ENCODE peak calls at places on chromosomes 12 and 14, in five cellular contexts. One of them, this sample, is unnamed.
A peak's percentile ranks its signal among the peaks of the same experiment; 100 is the strongest.

GRCh38 chr12:25653487-25654175 is 100.5 kb upstream of the LMNTD1 start:
- DNase-seq in psoas muscle: no peak
- DNase-seq in colonic mucosa: no peak
- DNase-seq in PC-3: no peak
- DNase-seq in body of pancreas: no peak
- DNase-seq in this sample: no peak

GRCh38 chr12:53940448-53941014 is 1.9 kb downstream of the HOXC13 start:
- DNase-seq in psoas muscle: no peak
- DNase-seq in colonic mucosa: no peak
- DNase-seq in PC-3: peak; percentile 17
- DNase-seq in body of pancreas: no peak
- DNase-seq in this sample: no peak

GRCh38 chr12:51364026-51364425 is 17.5 kb upstream of the CELA1 start:
- DNase-seq in psoas muscle: no peak
- DNase-seq in colonic mucosa: no peak
- DNase-seq in PC-3: no peak
- DNase-seq in body of pancreas: no peak
- DNase-seq in this sample: no peak

GRCh38 chr12:78181544-78182162 is 351.0 kb downstream of the NAV3 start:
- DNase-seq in psoas muscle: no peak
- DNase-seq in colonic mucosa: no peak
- DNase-seq in PC-3: peak; percentile 73
- DNase-seq in body of pancreas: no peak
- DNase-seq in this sample: no peak

GRCh38 chr14:21095430-21096205 is 2.8 kb downstream of the ZNF219 start:
- DNase-seq in psoas muscle: no peak
- DNase-seq in colonic mucosa: no peak
- DNase-seq in PC-3: no peak
- DNase-seq in body of pancreas: no peak
- DNase-seq in this sample: no peak

GRCh38 chr12:65330341-65330740 is 51.9 kb downstream of the MSRB3 start:
- DNase-seq in psoas muscle: no peak
- DNase-seq in colonic mucosa: no peak
- DNase-seq in PC-3: no peak
- DNase-seq in body of pancreas: no peak
- DNase-seq in this sample: no peak

GRCh38 chr14:79836577-79836976 is 374.7 kb downstream of the DIO2 start:
- DNase-seq in psoas muscle: no peak
- DNase-seq in colonic mucosa: no peak
- DNase-seq in PC-3: peak; percentile 53
- DNase-seq in body of pancreas: no peak
- DNase-seq in this sample: no peak

GRCh38 chr14:74739293-74740030 is 23.7 kb upstream of the YLPM1 start:
- DNase-seq in psoas muscle: no peak
- DNase-seq in colonic mucosa: no peak
- DNase-seq in PC-3: peak; percentile 34
- DNase-seq in body of pancreas: no peak
- DNase-seq in this sample: no peak

GRCh38 chr12:6605425-6606330 is 1.5 kb downstream of the CHD4 start:
- DNase-seq in psoas muscle: peak; percentile 25
- DNase-seq in colonic mucosa: peak; percentile 24
- DNase-seq in PC-3: peak; percentile 51
- DNase-seq in body of pancreas: no peak
- DNase-seq in this sample: no peak

GRCh38 chr12:58368001-58368400 is 426.6 kb downstream of the ATP23 start:
- DNase-seq in psoas muscle: no peak
- DNase-seq in colonic mucosa: no peak
- DNase-seq in PC-3: peak; percentile 62
- DNase-seq in body of pancreas: no peak
- DNase-seq in this sample: no peak

GRCh38 chr12:129084875-129085826 is 231.9 kb downstream of the GLT1D1 start:
- DNase-seq in psoas muscle: no peak
- DNase-seq in colonic mucosa: no peak
- DNase-seq in PC-3: no peak
- DNase-seq in body of pancreas: no peak
- DNase-seq in this sample: no peak

GRCh38 chr14:100200311-100200710 is 38.6 kb upstream of the YY1 start:
- DNase-seq in psoas muscle: no peak
- DNase-seq in colonic mucosa: no peak
- DNase-seq in PC-3: no peak
- DNase-seq in body of pancreas: no peak
- DNase-seq in this sample: no peak

GRCh38 chr12:122040579-122041386 is 19.1 kb downstream of the BCL7A start:
- DNase-seq in psoas muscle: no peak
- DNase-seq in colonic mucosa: peak; percentile 86
- DNase-seq in PC-3: no peak
- DNase-seq in body of pancreas: no peak
- DNase-seq in this sample: no peak

GRCh38 chr14:22657861-22658260 is 13.7 kb upstream of the OR6J1 start:
- DNase-seq in psoas muscle: no peak
- DNase-seq in colonic mucosa: no peak
- DNase-seq in PC-3: peak; percentile 52
- DNase-seq in body of pancreas: no peak
- DNase-seq in this sample: no peak

GRCh38 chr12:95784286-95784685 is 6.3 kb downstream of the NTN4 start:
- DNase-seq in psoas muscle: peak; percentile 29
- DNase-seq in colonic mucosa: no peak
- DNase-seq in PC-3: no peak
- DNase-seq in body of pancreas: no peak
- DNase-seq in this sample: no peak

GRCh38 chr12:12964255-12964654 is 12.3 kb upstream of the GPRC5D start:
- DNase-seq in psoas muscle: no peak
- DNase-seq in colonic mucosa: no peak
- DNase-seq in PC-3: no peak
- DNase-seq in body of pancreas: no peak
- DNase-seq in this sample: no peak

GRCh38 chr14:83309833-83310232 is 1776.2 kb upstream of the SEL1L start:
- DNase-seq in psoas muscle: no peak
- DNase-seq in colonic mucosa: no peak
- DNase-seq in PC-3: no peak
- DNase-seq in body of pancreas: no peak
- DNase-seq in this sample: no peak

GRCh38 chr14:30610719-30611388 is 11.3 kb upstream of the SCFD1 start:
- DNase-seq in psoas muscle: no peak
- DNase-seq in colonic mucosa: peak; percentile 78
- DNase-seq in PC-3: peak; percentile 91
- DNase-seq in body of pancreas: peak; percentile 66
- DNase-seq in this sample: peak; percentile 18

GRCh38 chr14:100532916-100533630 is 54.1 kb downstream of the BEGAIN start:
- DNase-seq in psoas muscle: peak; percentile 27
- DNase-seq in colonic mucosa: peak; percentile 25
- DNase-seq in PC-3: no peak
- DNase-seq in body of pancreas: peak; percentile 88
- DNase-seq in this sample: peak; percentile 7

GRCh38 chr12:19970116-19970515 is 398.2 kb upstream of the PDE3A start:
- DNase-seq in psoas muscle: no peak
- DNase-seq in colonic mucosa: no peak
- DNase-seq in PC-3: no peak
- DNase-seq in body of pancreas: no peak
- DNase-seq in this sample: no peak

GRCh38 chr12:64679487-64679983 is 69.2 kb downstream of the RASSF3 start:
- DNase-seq in psoas muscle: peak; percentile 60
- DNase-seq in colonic mucosa: peak; percentile 80
- DNase-seq in PC-3: peak; percentile 90
- DNase-seq in body of pancreas: peak; percentile 38
- DNase-seq in this sample: peak; percentile 80

GRCh38 chr12:118238888-118239287 is 103.0 kb downstream of the PEBP1 start:
- DNase-seq in psoas muscle: no peak
- DNase-seq in colonic mucosa: no peak
- DNase-seq in PC-3: no peak
- DNase-seq in body of pancreas: no peak
- DNase-seq in this sample: no peak

GRCh38 chr12:126224032-126224431 is 1158.8 kb downstream of the AACS start:
- DNase-seq in psoas muscle: no peak
- DNase-seq in colonic mucosa: no peak
- DNase-seq in PC-3: no peak
- DNase-seq in body of pancreas: no peak
- DNase-seq in this sample: no peak

GRCh38 chr12:49707127-49707811 is at the start of gene FMNL3:
- DNase-seq in psoas muscle: peak; percentile 98
- DNase-seq in colonic mucosa: peak; percentile 98
- DNase-seq in PC-3: peak; percentile 95
- DNase-seq in body of pancreas: peak; percentile 98
- DNase-seq in this sample: peak; percentile 100

GRCh38 chr14:68939424-68939892 is 39.6 kb downstream of the ACTN1 start:
- DNase-seq in psoas muscle: no peak
- DNase-seq in colonic mucosa: no peak
- DNase-seq in PC-3: no peak
- DNase-seq in body of pancreas: no peak
- DNase-seq in this sample: no peak

GRCh38 chr14:100658514-100658886 is 68.2 kb upstream of the DLK1 start:
- DNase-seq in psoas muscle: no peak
- DNase-seq in colonic mucosa: peak; percentile 59
- DNase-seq in PC-3: no peak
- DNase-seq in body of pancreas: no peak
- DNase-seq in this sample: no peak

DNA sequence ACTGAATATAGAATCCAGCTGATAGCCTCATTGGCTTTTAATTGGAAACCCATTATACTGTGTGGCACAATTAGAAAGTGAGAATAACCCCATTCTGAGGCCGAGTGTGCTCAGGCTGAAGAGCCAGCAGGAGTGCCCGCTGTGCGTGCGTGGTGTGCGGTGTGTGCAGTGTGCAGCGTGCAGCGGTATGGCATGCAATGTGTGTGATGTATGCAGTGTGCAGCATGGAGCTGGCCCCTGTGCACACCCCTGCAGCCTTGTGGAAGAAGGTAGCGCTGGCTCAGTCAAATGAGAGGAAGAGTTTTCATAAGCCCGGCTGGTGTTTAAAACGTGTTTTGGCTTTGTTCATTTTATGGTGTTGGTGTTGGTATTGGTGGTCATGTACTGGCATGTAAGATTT is 22.9 kb downstream of the CKB start:
- DNase-seq in psoas muscle: no peak
- DNase-seq in colonic mucosa: no peak
- DNase-seq in PC-3: no peak
- DNase-seq in body of pancreas: no peak
- DNase-seq in this sample: no peak
- H3K36me3 ChIP-seq in psoas muscle: peaks cover 86% of the 10 kb centered on the region
- H3K36me3 ChIP-seq in colonic mucosa: peaks cover 16% of the 10 kb centered on the region
- H3K36me3 ChIP-seq in PC-3: peaks cover 42% of the 10 kb centered on the region
- H3K36me3 ChIP-seq in body of pancreas: peaks cover 34% of the 10 kb centered on the region
- H3K36me3 ChIP-seq in this sample: peaks cover 27% of the 10 kb centered on the region

DNA sequence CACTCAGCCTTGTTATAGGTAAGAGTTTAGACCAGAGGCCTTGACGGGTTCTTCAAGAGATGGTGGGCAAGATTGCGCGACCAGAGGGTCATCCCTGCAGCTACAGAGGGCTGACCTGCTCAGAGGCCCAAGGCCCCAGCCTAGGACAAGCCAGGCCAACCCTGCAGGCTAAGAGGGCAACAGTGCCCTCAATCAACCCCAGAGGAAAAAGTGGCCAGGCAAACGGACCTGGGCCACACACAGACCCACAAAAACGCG is 1.3 kb downstream of the SSH1 start:
- DNase-seq in psoas muscle: no peak
- DNase-seq in colonic mucosa: no peak
- DNase-seq in PC-3: no peak
- DNase-seq in body of pancreas: no peak
- DNase-seq in this sample: no peak
- H3K27ac ChIP-seq in psoas muscle: peak overlapping the region; percentile 100
- H3K27ac ChIP-seq in colonic mucosa: peak overlapping the region; percentile 82
- H3K27ac ChIP-seq in PC-3: peak overlapping the region; percentile 88
- H3K27ac ChIP-seq in body of pancreas: peak overlapping the region; percentile 82
- H3K27ac ChIP-seq in this sample: peak overlapping the region; percentile 15

GRCh38 chr12:106123551-106123991 is 15.2 kb downstream of the NUAK1 start:
- DNase-seq in psoas muscle: peak; percentile 81
- DNase-seq in colonic mucosa: no peak
- DNase-seq in PC-3: peak; percentile 55
- DNase-seq in body of pancreas: peak; percentile 25
- DNase-seq in this sample: no peak
- H3K4me1 ChIP-seq in psoas muscle: peaks cover 89% of the 10 kb centered on the region
- H3K4me1 ChIP-seq in colonic mucosa: no peaks in the 10 kb centered on the region
- H3K4me1 ChIP-seq in PC-3: peaks cover 38% of the 10 kb centered on the region
- H3K4me1 ChIP-seq in body of pancreas: peaks cover 12% of the 10 kb centered on the region
- H3K4me1 ChIP-seq in this sample: no peaks in the 10 kb centered on the region

DNA sequence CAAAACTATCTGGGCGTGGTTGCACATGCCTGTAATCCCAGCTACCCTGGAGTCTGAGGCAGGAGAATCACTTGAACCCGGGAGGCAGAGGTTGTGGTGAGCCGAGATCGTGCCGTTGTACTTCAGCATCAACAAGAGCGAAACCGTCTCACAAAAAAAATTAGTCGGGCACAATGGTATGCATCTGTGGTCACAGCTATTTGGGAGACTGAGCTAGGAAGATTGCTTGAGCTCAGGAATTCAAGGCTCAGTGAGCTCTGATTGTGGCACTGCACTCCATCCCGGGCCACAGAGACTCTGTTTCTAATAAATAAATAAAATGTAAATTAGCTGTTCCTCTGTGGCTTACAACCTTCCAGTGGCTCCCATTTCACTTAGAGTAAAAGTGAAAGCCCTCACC is 28.0 kb downstream of the RCOR1 start:
- DNase-seq in psoas muscle: no peak
- DNase-seq in colonic mucosa: no peak
- DNase-seq in PC-3: no peak
- DNase-seq in body of pancreas: no peak
- DNase-seq in this sample: no peak
- H3K36me3 ChIP-seq in psoas muscle: no peaks in the 10 kb centered on the region
- H3K36me3 ChIP-seq in colonic mucosa: no peaks in the 10 kb centered on the region
- H3K36me3 ChIP-seq in PC-3: peaks cover 7% of the 10 kb centered on the region
- H3K36me3 ChIP-seq in body of pancreas: no peaks in the 10 kb centered on the region
- H3K36me3 ChIP-seq in this sample: no peaks in the 10 kb centered on the region

DNA sequence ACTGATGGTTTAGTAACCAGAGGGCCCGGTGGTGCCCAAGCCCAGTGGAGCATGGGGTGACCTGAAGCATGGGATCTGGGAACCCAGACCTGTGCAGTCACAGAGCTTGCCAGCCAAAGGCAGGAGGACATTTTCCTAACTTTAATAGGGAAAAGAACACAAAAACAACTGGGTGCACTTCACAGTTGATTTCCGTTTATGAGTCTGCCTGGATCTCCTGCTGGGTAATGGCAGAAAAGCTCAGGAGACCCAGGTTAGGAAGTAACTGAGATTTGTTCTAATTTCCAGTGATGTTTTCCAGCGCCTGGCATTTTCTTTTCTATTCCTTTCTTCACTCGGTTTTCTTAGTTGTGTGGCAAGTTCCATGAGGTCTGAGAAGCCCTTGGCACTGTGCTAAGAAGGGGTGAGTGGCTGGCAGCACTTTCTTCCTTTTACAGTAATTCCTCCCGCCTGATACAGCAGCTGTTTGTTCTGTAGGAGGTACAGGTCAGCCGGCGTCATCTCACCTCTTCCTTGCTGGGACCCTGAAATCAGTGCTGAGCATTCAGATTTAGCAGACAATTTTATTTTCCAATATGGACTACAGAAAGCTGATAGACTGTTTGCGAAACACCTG is 5.1 kb downstream of the CACNA1C start:
- DNase-seq in psoas muscle: no peak
- DNase-seq in colonic mucosa: no peak
- DNase-seq in PC-3: no peak
- DNase-seq in body of pancreas: no peak
- DNase-seq in this sample: no peak
- H3K27ac ChIP-seq in psoas muscle: no peak overlapping the region
- H3K27ac ChIP-seq in colonic mucosa: no peak overlapping the region
- H3K27ac ChIP-seq in PC-3: no peak overlapping the region
- H3K27ac ChIP-seq in body of pancreas: no peak overlapping the region
- H3K27ac ChIP-seq in this sample: no peak overlapping the region

This sample was measured in CD8-positive, alpha-beta T cell.